ENCODE peak calls at places on chromosomes 5 and 9, in seven cellular contexts. U is CD8-positive, alpha-beta memory T cell; W is adrenal gland; I is stimulated activated CD4-positive, alpha-beta T cell treated with anti-CD3 and anti-CD28 coated beads, Interleukin-1b, Interleukin-23, amount 100 ng/mL, for 24 hours; Q is OCI-LY7; S is fibroblast of lung; E is AML-193. H is an unnamed sample.
A peak's percentile ranks its signal among the peaks of the same experiment; 100 is the strongest.

GRCh38 chr9:131395745-131396479 is 2.0 kb downstream of the PRRC2B start:
- DNase-seq in W (no peak), Q (peak; percentile 18), E (no peak), S (no peak), I (no peak), U (no peak), H (no peak)

GRCh38 chr5:78537821-78538220 is 110.8 kb downstream of the LHFPL2 start:
- DNase-seq in Q (peak; percentile 65), I (no peak), E (peak; percentile 31), W (no peak), S (peak; percentile 74), U (no peak), H (no peak)

GRCh38 chr9:114121445-114122151 is 22.5 kb upstream of the KIF12 start:
- DNase-seq in Q (no peak), E (no peak), S (no peak), W (no peak), U (no peak), I (no peak), H (no peak)

GRCh38 chr9:35687306-35687705 is 2.4 kb downstream of the TPM2 start:
- DNase-seq in S (no peak), I (no peak), U (no peak), E (no peak), W (no peak), Q (peak; percentile 20), H (no peak)

GRCh38 chr9:130116346-130116745 is 55.9 kb upstream of the NCS1 start:
- DNase-seq in Q (no peak), I (no peak), W (peak; percentile 84), U (no peak), E (no peak), S (no peak), H (no peak)

GRCh38 chr5:22070151-22070550 is 783.0 kb downstream of the CDH12 start:
- DNase-seq in W (peak; percentile 15), S (no peak), E (no peak), Q (no peak), U (no peak), I (no peak), H (no peak)

GRCh38 chr9:127130235-127130634 is 7.8 kb upstream of the ANGPTL2 start:
- DNase-seq in U (no peak), I (no peak), Q (no peak), S (no peak), W (no peak), E (no peak), H (no peak)

GRCh38 chr5:128877476-128877875 is 87.8 kb upstream of the SLC27A6 start:
- DNase-seq in S (no peak), I (no peak), Q (no peak), W (no peak), U (no peak), E (no peak), H (no peak)

GRCh38 chr5:12616093-12616492 is 711.8 kb upstream of the CTNND2 start:
- DNase-seq in Q (no peak), W (no peak), U (no peak), I (no peak), S (no peak), E (no peak), H (no peak)

GRCh38 chr5:40223884-40224402 is 455.8 kb upstream of the PTGER4 start:
- DNase-seq in Q (no peak), I (no peak), E (no peak), U (no peak), W (no peak), S (peak; percentile 89), H (no peak)

GRCh38 chr5:169997736-169998284 is 17.5 kb upstream of the INSYN2B start:
- DNase-seq in W (no peak), I (no peak), S (no peak), Q (no peak), U (no peak), E (no peak), H (no peak)

GRCh38 chr9:6186691-6187090 is 28.9 kb upstream of the IL33 start:
- DNase-seq in I (no peak), Q (no peak), E (no peak), W (no peak), U (no peak), S (no peak), H (no peak)